ENCODE peak calls at places on chromosomes 12 and 14, in six cellular contexts. One of them, this sample, is unnamed.

GRCh38 chr14:36655963-36656768 is 5.5 kb upstream of the PAX9 start:
- DNase-seq in HTR-8/SVneo: no peak
- DNase-seq in upper lobe of left lung: no peak
- DNase-seq in LoVo: peak; percentile 52
- DNase-seq in NCI-H2227 treated with DMSO at 0.1 percent for 48 hours: no peak
- DNase-seq in psoas muscle: no peak
- DNase-seq in this sample: peak; percentile 89

GRCh38 chr14:74669846-74670245 is 43.0 kb downstream of the AREL1 start:
- DNase-seq in HTR-8/SVneo: no peak
- DNase-seq in upper lobe of left lung: no peak
- DNase-seq in LoVo: no peak
- DNase-seq in NCI-H2227 treated with DMSO at 0.1 percent for 48 hours: no peak
- DNase-seq in psoas muscle: no peak
- DNase-seq in this sample: no peak

GRCh38 chr12:125137776-125138344 is 72.6 kb downstream of the AACS start:
- DNase-seq in HTR-8/SVneo: no peak
- DNase-seq in upper lobe of left lung: no peak
- DNase-seq in LoVo: no peak
- DNase-seq in NCI-H2227 treated with DMSO at 0.1 percent for 48 hours: no peak
- DNase-seq in psoas muscle: no peak
- DNase-seq in this sample: no peak

GRCh38 chr12:82695531-82695930 is 8.8 kb downstream of the TMTC2 start:
- DNase-seq in HTR-8/SVneo: no peak
- DNase-seq in upper lobe of left lung: no peak
- DNase-seq in LoVo: no peak
- DNase-seq in NCI-H2227 treated with DMSO at 0.1 percent for 48 hours: no peak
- DNase-seq in psoas muscle: no peak
- DNase-seq in this sample: no peak

GRCh38 chr12:111038941-111039340 is 118.6 kb upstream of the MYL2 start:
- DNase-seq in HTR-8/SVneo: no peak
- DNase-seq in upper lobe of left lung: no peak
- DNase-seq in LoVo: no peak
- DNase-seq in NCI-H2227 treated with DMSO at 0.1 percent for 48 hours: no peak
- DNase-seq in psoas muscle: no peak
- DNase-seq in this sample: no peak

GRCh38 chr14:57182760-57183503 is 85.8 kb downstream of the EXOC5 start:
- DNase-seq in HTR-8/SVneo: no peak
- DNase-seq in upper lobe of left lung: no peak
- DNase-seq in LoVo: peak; percentile 12
- DNase-seq in NCI-H2227 treated with DMSO at 0.1 percent for 48 hours: peak; percentile 13
- DNase-seq in psoas muscle: no peak
- DNase-seq in this sample: peak; percentile 49

GRCh38 chr14:99774526-99775307 is 18.5 kb upstream of the EML1 start:
- DNase-seq in HTR-8/SVneo: no peak
- DNase-seq in upper lobe of left lung: no peak
- DNase-seq in LoVo: no peak
- DNase-seq in NCI-H2227 treated with DMSO at 0.1 percent for 48 hours: peak; percentile 33
- DNase-seq in psoas muscle: no peak
- DNase-seq in this sample: no peak

GRCh38 chr12:12716151-12716844 is 870 bp upstream of the CDKN1B start:
- DNase-seq in HTR-8/SVneo: no peak
- DNase-seq in upper lobe of left lung: no peak
- DNase-seq in LoVo: peak; percentile 26
- DNase-seq in NCI-H2227 treated with DMSO at 0.1 percent for 48 hours: peak; percentile 54
- DNase-seq in psoas muscle: no peak
- DNase-seq in this sample: no peak

GRCh38 chr14:90649096-90649495 is 167.1 kb downstream of the TTC7B start:
- DNase-seq in HTR-8/SVneo: no peak
- DNase-seq in upper lobe of left lung: no peak
- DNase-seq in LoVo: no peak
- DNase-seq in NCI-H2227 treated with DMSO at 0.1 percent for 48 hours: no peak
- DNase-seq in psoas muscle: no peak
- DNase-seq in this sample: no peak

GRCh38 chr12:128662106-128662505 is 161.7 kb downstream of the SLC15A4 start:
- DNase-seq in HTR-8/SVneo: no peak
- DNase-seq in upper lobe of left lung: no peak
- DNase-seq in LoVo: no peak
- DNase-seq in NCI-H2227 treated with DMSO at 0.1 percent for 48 hours: no peak
- DNase-seq in psoas muscle: no peak
- DNase-seq in this sample: no peak

GRCh38 chr12:118827047-118827446 is 154.3 kb upstream of the SRRM4 start:
- DNase-seq in HTR-8/SVneo: no peak
- DNase-seq in upper lobe of left lung: no peak
- DNase-seq in LoVo: no peak
- DNase-seq in NCI-H2227 treated with DMSO at 0.1 percent for 48 hours: no peak
- DNase-seq in psoas muscle: no peak
- DNase-seq in this sample: no peak

This sample was measured in SHP77.